ENCODE peak calls at places on chromosomes 1 and 21, in nine cellular contexts. One of them, this sample, is unnamed.

GRCh38 chr1:48753293-48753692 is 23.4 kb downstream of the BEND5 start:
- DNase-seq in lower leg skin: no peak
- DNase-seq in A549: no peak
- DNase-seq in GM12891: no peak
- DNase-seq in GM12892: no peak
- DNase-seq in body of pancreas: no peak
- DNase-seq in ovary: no peak
- DNase-seq in stomach: no peak
- DNase-seq in heart left ventricle: no peak
- DNase-seq in this sample: no peak

GRCh38 chr1:60281360-60281932 is 207.9 kb upstream of the C1orf87 start:
- DNase-seq in lower leg skin: peak
- DNase-seq in A549: peak
- DNase-seq in GM12891: peak
- DNase-seq in GM12892: peak
- DNase-seq in body of pancreas: peak
- DNase-seq in ovary: peak
- DNase-seq in stomach: peak
- DNase-seq in heart left ventricle: peak
- DNase-seq in this sample: peak

GRCh38 chr1:91851130-91852010 is 34.6 kb downstream of the TGFBR3 start:
- DNase-seq in lower leg skin: peak
- DNase-seq in A549: peak
- DNase-seq in GM12891: no peak
- DNase-seq in GM12892: no peak
- DNase-seq in body of pancreas: peak
- DNase-seq in ovary: peak
- DNase-seq in stomach: peak
- DNase-seq in heart left ventricle: peak
- DNase-seq in this sample: no peak

GRCh38 chr1:151775894-151776664 is 12.8 kb upstream of the MRPL9 start:
- DNase-seq in lower leg skin: no peak
- DNase-seq in A549: no peak
- DNase-seq in GM12891: no peak
- DNase-seq in GM12892: no peak
- DNase-seq in body of pancreas: no peak
- DNase-seq in ovary: no peak
- DNase-seq in stomach: no peak
- DNase-seq in heart left ventricle: no peak
- DNase-seq in this sample: no peak

GRCh38 chr1:11700655-11701467 is 9.4 kb downstream of the DRAXIN start:
- DNase-seq in lower leg skin: no peak
- DNase-seq in A549: no peak
- DNase-seq in GM12891: no peak
- DNase-seq in GM12892: no peak
- DNase-seq in body of pancreas: no peak
- DNase-seq in ovary: no peak
- DNase-seq in stomach: no peak
- DNase-seq in heart left ventricle: no peak
- DNase-seq in this sample: no peak

GRCh38 chr21:44606495-44606894 is 5.4 kb upstream of the KRTAP10-8 start:
- DNase-seq in lower leg skin: no peak
- DNase-seq in A549: no peak
- DNase-seq in GM12891: no peak
- DNase-seq in GM12892: no peak
- DNase-seq in body of pancreas: no peak
- DNase-seq in ovary: no peak
- DNase-seq in stomach: no peak
- DNase-seq in heart left ventricle: no peak
- DNase-seq in this sample: no peak

GRCh38 chr1:62355095-62355494 is 35.9 kb upstream of the KANK4 start:
- DNase-seq in lower leg skin: peak
- DNase-seq in A549: no peak
- DNase-seq in GM12891: no peak
- DNase-seq in GM12892: no peak
- DNase-seq in body of pancreas: no peak
- DNase-seq in ovary: no peak
- DNase-seq in stomach: no peak
- DNase-seq in heart left ventricle: no peak
- DNase-seq in this sample: no peak

GRCh38 chr1:2322065-2322571 is 69.2 kb downstream of the MORN1 start:
- DNase-seq in lower leg skin: peak
- DNase-seq in A549: no peak
- DNase-seq in GM12891: no peak
- DNase-seq in GM12892: no peak
- DNase-seq in body of pancreas: peak
- DNase-seq in ovary: peak
- DNase-seq in stomach: peak
- DNase-seq in heart left ventricle: peak
- DNase-seq in this sample: no peak

GRCh38 chr1:31064685-31065309 is 720 bp downstream of the PUM1 start:
- DNase-seq in lower leg skin: no peak
- DNase-seq in A549: no peak
- DNase-seq in GM12891: peak
- DNase-seq in GM12892: peak
- DNase-seq in body of pancreas: peak
- DNase-seq in ovary: peak
- DNase-seq in stomach: no peak
- DNase-seq in heart left ventricle: peak
- DNase-seq in this sample: no peak

GRCh38 chr21:31988492-31989285 is 115.9 kb downstream of the HUNK start:
- DNase-seq in lower leg skin: peak
- DNase-seq in A549: no peak
- DNase-seq in GM12891: no peak
- DNase-seq in GM12892: no peak
- DNase-seq in body of pancreas: no peak
- DNase-seq in ovary: no peak
- DNase-seq in stomach: no peak
- DNase-seq in heart left ventricle: no peak
- DNase-seq in this sample: no peak

GRCh38 chr1:10724948-10725852 is 71.2 kb downstream of the CASZ1 start:
- DNase-seq in lower leg skin: no peak
- DNase-seq in A549: no peak
- DNase-seq in GM12891: no peak
- DNase-seq in GM12892: no peak
- DNase-seq in body of pancreas: peak
- DNase-seq in ovary: no peak
- DNase-seq in stomach: peak
- DNase-seq in heart left ventricle: peak
- DNase-seq in this sample: no peak

GRCh38 chr1:117466761-117467160 is 99.5 kb downstream of the MAN1A2 start:
- DNase-seq in lower leg skin: no peak
- DNase-seq in A549: no peak
- DNase-seq in GM12891: no peak
- DNase-seq in GM12892: no peak
- DNase-seq in body of pancreas: no peak
- DNase-seq in ovary: no peak
- DNase-seq in stomach: no peak
- DNase-seq in heart left ventricle: no peak
- DNase-seq in this sample: no peak

GRCh38 chr1:178645826-178646200 is 79.2 kb upstream of the RALGPS2 start:
- DNase-seq in lower leg skin: no peak
- DNase-seq in A549: no peak
- DNase-seq in GM12891: no peak
- DNase-seq in GM12892: no peak
- DNase-seq in body of pancreas: no peak
- DNase-seq in ovary: no peak
- DNase-seq in stomach: no peak
- DNase-seq in heart left ventricle: no peak
- DNase-seq in this sample: no peak

GRCh38 chr1:52669696-52670095 is 28.5 kb downstream of the COA7 start:
- DNase-seq in lower leg skin: no peak
- DNase-seq in A549: no peak
- DNase-seq in GM12891: no peak
- DNase-seq in GM12892: no peak
- DNase-seq in body of pancreas: no peak
- DNase-seq in ovary: no peak
- DNase-seq in stomach: no peak
- DNase-seq in heart left ventricle: no peak
- DNase-seq in this sample: no peak

GRCh38 chr1:64701886-64702285 is 43.0 kb upstream of the RAVER2 start:
- DNase-seq in lower leg skin: no peak
- DNase-seq in A549: no peak
- DNase-seq in GM12891: no peak
- DNase-seq in GM12892: no peak
- DNase-seq in body of pancreas: no peak
- DNase-seq in ovary: no peak
- DNase-seq in stomach: no peak
- DNase-seq in heart left ventricle: no peak
- DNase-seq in this sample: no peak

GRCh38 chr1:221437171-221437570 is 304.7 kb downstream of the DUSP10 start:
- DNase-seq in lower leg skin: no peak
- DNase-seq in A549: no peak
- DNase-seq in GM12891: no peak
- DNase-seq in GM12892: no peak
- DNase-seq in body of pancreas: no peak
- DNase-seq in ovary: no peak
- DNase-seq in stomach: no peak
- DNase-seq in heart left ventricle: no peak
- DNase-seq in this sample: no peak

GRCh38 chr1:55682198-55682597 is 467.0 kb upstream of the USP24 start:
- DNase-seq in lower leg skin: no peak
- DNase-seq in A549: no peak
- DNase-seq in GM12891: no peak
- DNase-seq in GM12892: no peak
- DNase-seq in body of pancreas: no peak
- DNase-seq in ovary: no peak
- DNase-seq in stomach: no peak
- DNase-seq in heart left ventricle: no peak
- DNase-seq in this sample: no peak
- TF ChIP-seq POLR2A in lower leg skin: no peak
- TF ChIP-seq POLR2A in A549: no peak
- TF ChIP-seq POLR2A in GM12891: no peak
- TF ChIP-seq POLR2A in GM12892: no peak
- TF ChIP-seq POLR2A in body of pancreas: no peak
- TF ChIP-seq POLR2A in ovary: no peak
- TF ChIP-seq POLR2A in stomach: no peak
- TF ChIP-seq POLR2A in heart left ventricle: no peak
- TF ChIP-seq POLR2A in this sample: no peak

GRCh38 chr1:157240495-157241184 is 102.4 kb upstream of the ETV3 start:
- DNase-seq in lower leg skin: no peak
- DNase-seq in A549: peak
- DNase-seq in GM12891: no peak
- DNase-seq in GM12892: no peak
- DNase-seq in body of pancreas: peak
- DNase-seq in ovary: no peak
- DNase-seq in stomach: peak
- DNase-seq in heart left ventricle: no peak
- DNase-seq in this sample: no peak
- TF ChIP-seq POLR2A in lower leg skin: no peak
- TF ChIP-seq POLR2A in A549: no peak
- TF ChIP-seq POLR2A in GM12891: no peak
- TF ChIP-seq POLR2A in GM12892: no peak
- TF ChIP-seq POLR2A in body of pancreas: peak
- TF ChIP-seq POLR2A in ovary: no peak
- TF ChIP-seq POLR2A in stomach: no peak
- TF ChIP-seq POLR2A in heart left ventricle: no peak
- TF ChIP-seq POLR2A in this sample: no peak

GRCh38 chr1:32071758-32072621 is 749 bp upstream of the TMEM39B start:
- DNase-seq in lower leg skin: no peak
- DNase-seq in A549: no peak
- DNase-seq in GM12891: no peak
- DNase-seq in GM12892: no peak
- DNase-seq in body of pancreas: no peak
- DNase-seq in ovary: no peak
- DNase-seq in stomach: no peak
- DNase-seq in heart left ventricle: no peak
- DNase-seq in this sample: no peak

GRCh38 chr1:32073387-32074229 is 869 bp downstream of the TMEM39B start:
- DNase-seq in lower leg skin: no peak
- DNase-seq in A549: no peak
- DNase-seq in GM12891: no peak
- DNase-seq in GM12892: no peak
- DNase-seq in body of pancreas: no peak
- DNase-seq in ovary: no peak
- DNase-seq in stomach: no peak
- DNase-seq in heart left ventricle: no peak
- DNase-seq in this sample: no peak

GRCh38 chr1:32074841-32075240 is 2.1 kb downstream of the TMEM39B start:
- DNase-seq in lower leg skin: no peak
- DNase-seq in A549: no peak
- DNase-seq in GM12891: no peak
- DNase-seq in GM12892: no peak
- DNase-seq in body of pancreas: no peak
- DNase-seq in ovary: no peak
- DNase-seq in stomach: no peak
- DNase-seq in heart left ventricle: no peak
- DNase-seq in this sample: no peak

GRCh38 chr1:32068891-32069590 is 3.7 kb upstream of the TMEM39B start:
- DNase-seq in lower leg skin: peak
- DNase-seq in A549: no peak
- DNase-seq in GM12891: no peak
- DNase-seq in GM12892: no peak
- DNase-seq in body of pancreas: no peak
- DNase-seq in ovary: no peak
- DNase-seq in stomach: no peak
- DNase-seq in heart left ventricle: no peak
- DNase-seq in this sample: no peak

GRCh38 chr1:32072622-32073386 is at the start of gene TMEM39B:
- DNase-seq in lower leg skin: peak
- DNase-seq in A549: peak
- DNase-seq in GM12891: peak
- DNase-seq in GM12892: peak
- DNase-seq in body of pancreas: peak
- DNase-seq in ovary: peak
- DNase-seq in stomach: peak
- DNase-seq in heart left ventricle: peak
- DNase-seq in this sample: peak
- TF ChIP-seq POLR2A in lower leg skin: no peak
- TF ChIP-seq POLR2A in A549: peak
- TF ChIP-seq POLR2A in GM12891: peak
- TF ChIP-seq POLR2A in GM12892: peak
- TF ChIP-seq POLR2A in body of pancreas: peak
- TF ChIP-seq POLR2A in ovary: peak
- TF ChIP-seq POLR2A in stomach: no peak
- TF ChIP-seq POLR2A in heart left ventricle: no peak
- TF ChIP-seq POLR2A in this sample: peak

DNA sequence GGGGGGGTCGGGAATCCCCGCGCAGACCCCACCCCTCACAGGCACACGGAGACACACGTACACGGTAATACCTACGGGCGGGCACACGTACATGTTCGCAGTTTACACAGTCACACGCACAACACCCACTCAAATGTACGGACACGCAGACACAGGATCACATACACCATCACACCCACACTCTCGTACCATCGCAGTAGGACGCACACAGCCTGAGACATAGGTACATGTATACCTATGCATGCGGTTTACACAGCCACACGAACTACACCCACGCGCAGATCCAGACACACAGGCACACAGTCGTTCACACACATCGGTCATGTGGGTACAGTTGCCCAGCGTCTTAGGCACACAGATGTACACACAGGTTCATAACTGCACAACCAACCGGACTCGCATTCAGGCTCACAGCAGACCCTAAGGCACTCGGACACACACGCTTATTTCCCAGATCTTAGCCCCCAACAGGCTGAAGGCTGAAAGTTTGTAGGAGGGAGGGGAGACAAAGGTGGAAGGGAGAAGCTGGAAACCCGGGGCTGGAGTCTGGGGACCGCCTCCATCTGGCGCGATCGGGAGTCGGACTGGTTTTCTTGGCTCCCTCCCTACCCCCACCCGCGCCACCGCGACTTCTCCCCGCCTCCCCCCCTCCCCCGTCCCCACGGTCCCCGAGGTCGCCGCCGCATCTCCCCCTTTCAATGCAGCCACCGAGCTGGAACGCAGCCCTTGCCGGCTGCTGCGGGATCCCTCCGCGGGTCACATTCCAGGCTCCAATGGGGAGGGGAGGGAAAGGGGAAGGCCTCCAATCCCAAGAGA is 51.9 kb upstream of the SYNC start:
- DNase-seq in lower leg skin: peak
- DNase-seq in A549: no peak
- DNase-seq in GM12891: no peak
- DNase-seq in GM12892: no peak
- DNase-seq in body of pancreas: peak
- DNase-seq in ovary: no peak
- DNase-seq in stomach: peak
- DNase-seq in heart left ventricle: no peak
- DNase-seq in this sample: peak
- TF ChIP-seq POLR2A in lower leg skin: no peak
- TF ChIP-seq POLR2A in A549: no peak
- TF ChIP-seq POLR2A in GM12891: no peak
- TF ChIP-seq POLR2A in GM12892: no peak
- TF ChIP-seq POLR2A in body of pancreas: peak
- TF ChIP-seq POLR2A in ovary: peak
- TF ChIP-seq POLR2A in stomach: no peak
- TF ChIP-seq POLR2A in heart left ventricle: no peak
- TF ChIP-seq POLR2A in this sample: peak

This sample was measured in erythroblast.